ENCODE peak calls at places on chromosome 19, in eight cellular contexts. Y, Z, J, D, C, T, X and I are unnamed samples.

GRCh38 chr19:31534786-31535185 is 185.6 kb upstream of the TSHZ3 start:
- DNase-seq in Z (no peak), C (no peak), J (no peak), X (no peak), D (no peak), T (no peak), Y (no peak), I (no peak)

GRCh38 chr19:17209126-17210036 is 5.8 kb upstream of the USE1 start:
- DNase-seq in D (peak), X (no peak), T (peak), Z (no peak), J (no peak), Y (no peak), C (no peak), I (no peak)

GRCh38 chr19:13022859-13023636 is 27.8 kb downstream of the NFIX start:
- DNase-seq in Y (peak), J (peak), T (peak), C (no peak), Z (peak), X (peak), D (no peak), I (peak)

GRCh38 chr19:50720921-50721291 is 1.3 kb upstream of the SHANK1 start:
- DNase-seq in D (peak), C (no peak), T (no peak), X (no peak), Y (no peak), Z (no peak), J (no peak), I (peak)

GRCh38 chr19:1069009-1069779 is 2.2 kb downstream of the ARHGAP45 start:
- DNase-seq in J (no peak), Y (no peak), C (no peak), D (no peak), Z (no peak), X (peak), T (no peak), I (no peak)

GRCh38 chr19:53868892-53869804 is 1.5 kb downstream of the MYADM start:
- DNase-seq in D (peak), X (peak), Z (peak), Y (peak), T (peak), C (peak), J (peak), I (no peak)

GRCh38 chr19:54462713-54463530 is 656 bp downstream of the LENG9 start:
- DNase-seq in Z (peak), Y (peak), J (peak), X (peak), D (peak), C (no peak), T (peak), I (no peak)

GRCh38 chr19:872266-872951 is 12.9 kb downstream of the CFD start:
- DNase-seq in Y (no peak), X (no peak), Z (no peak), D (peak), T (peak), J (no peak), C (no peak), I (no peak)

GRCh38 chr19:51698296-51698695 is 5.2 kb downstream of the SPACA6 start:
- DNase-seq in D (no peak), X (no peak), T (no peak), Y (no peak), J (no peak), C (no peak), Z (no peak), I (no peak)

GRCh38 chr19:40265763-40266099 is 19.4 kb downstream of the AKT2 start:
- DNase-seq in T (no peak), X (no peak), C (no peak), J (no peak), Z (no peak), Y (no peak), D (no peak), I (no peak)

GRCh38 chr19:48487944-48488343 is 18.8 kb downstream of the CYTH2 start:
- DNase-seq in Z (peak), T (no peak), D (peak), J (peak), Y (peak), C (peak), X (peak), I (peak)

GRCh38 chr19:18665771-18666202 is 17.7 kb upstream of the CRTC1 start:
- DNase-seq in D (no peak), J (no peak), X (peak), T (no peak), C (no peak), Y (no peak), Z (no peak), I (no peak)

GRCh38 chr19:28847468-28847867 is 365.5 kb downstream of the UQCRFS1 start:
- DNase-seq in J (no peak), T (peak), Y (no peak), D (peak), Z (no peak), X (no peak), C (no peak), I (no peak)

GRCh38 chr19:17847538-17848366 is at the start of gene JAK3:
- DNase-seq in T (peak), X (no peak), C (no peak), J (peak), Z (no peak), Y (peak), D (no peak), I (no peak)

GRCh38 chr19:18170714-18171255 is 2.8 kb upstream of the IFI30 start:
- DNase-seq in Z (no peak), J (no peak), D (no peak), C (no peak), X (peak), Y (peak), T (no peak), I (no peak)

GRCh38 chr19:27793128-27793643 is 1419.8 kb downstream of the UQCRFS1 start:
- DNase-seq in J (peak), T (peak), Z (peak), X (peak), Y (peak), D (peak), C (peak), I (peak)

GRCh38 chr19:19406878-19407639 is 1.6 kb downstream of the GATAD2A start:
- DNase-seq in X (no peak), T (no peak), Z (peak), C (no peak), D (peak), J (peak), Y (peak), I (no peak)

GRCh38 chr19:10120538-10121198 is 969 bp upstream of the EIF3G start:
- DNase-seq in D (no peak), T (no peak), J (no peak), C (no peak), Y (no peak), Z (no peak), X (no peak), I (peak)

DNA sequence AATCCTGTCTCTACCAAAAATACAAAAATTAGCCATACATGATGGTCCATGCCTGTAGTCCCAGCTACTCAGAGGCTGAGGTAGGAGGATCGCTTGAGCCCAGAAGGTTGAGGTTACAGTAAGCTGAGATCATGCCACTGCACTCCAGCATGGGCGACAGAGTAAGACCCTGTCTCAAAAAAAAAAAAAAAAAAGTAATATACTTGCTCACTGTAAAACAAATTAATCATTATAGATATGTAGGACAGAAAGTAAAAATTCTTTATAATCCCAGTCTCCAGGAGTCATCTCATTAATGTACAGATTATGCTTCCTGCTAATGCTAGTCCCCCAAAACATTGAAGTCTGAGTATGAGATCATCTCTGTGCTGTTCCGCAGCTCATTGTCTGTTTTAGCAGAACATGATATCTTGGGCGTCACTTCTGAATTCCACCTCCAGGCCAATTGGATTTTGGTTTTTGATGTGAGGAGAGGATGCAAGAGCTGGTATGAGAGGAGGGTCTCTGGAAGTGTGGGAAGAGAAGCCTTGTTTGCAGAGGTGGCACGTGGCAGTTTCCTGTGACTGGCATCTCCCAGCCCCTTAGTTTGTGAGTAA is 75.4 kb upstream of the NPAS1 start:
- DNase-seq in Z (no peak), T (no peak), J (no peak), D (no peak), Y (no peak), X (no peak), C (no peak), I (no peak)
- H3K27ac ChIP-seq in Z (peak), T (no peak), J (peak), D (no peak), Y (peak), X (peak), C (peak), I (no peak)

GRCh38 chr19:57583521-57584416 is at the start of gene ZIK1:
- DNase-seq in J (peak), Y (peak), Z (peak), T (peak), D (no peak), C (peak), X (peak), I (peak)
- H3K27ac ChIP-seq in J (no peak), Y (peak), Z (peak), T (peak), D (no peak), C (no peak), X (no peak), I (no peak)

GRCh38 chr19:36013280-36014028 is 559 bp downstream of the ALKBH6 start:
- DNase-seq in Y (no peak), T (no peak), D (no peak), J (no peak), X (no peak), Z (no peak), C (no peak), I (no peak)
- H3K27ac ChIP-seq in Y (peak), T (no peak), D (peak), J (peak), X (peak), Z (peak), C (peak), I (peak)

GRCh38 chr19:44819246-44819832 is 10.4 kb downstream of the BCAM start:
- DNase-seq in Z (no peak), X (no peak), T (no peak), D (no peak), Y (no peak), J (no peak), C (no peak), I (no peak)
- H3K27ac ChIP-seq in Z (no peak), X (peak), T (no peak), D (no peak), Y (no peak), J (no peak), C (no peak), I (no peak)

GRCh38 chr19:35125746-35126623 is 8.9 kb downstream of the LGI4 start:
- DNase-seq in X (no peak), T (no peak), Y (no peak), J (no peak), Z (no peak), C (no peak), D (no peak), I (no peak)

GRCh38 chr19:35124098-35125060 is 8.8 kb downstream of the FXYD3 start:
- DNase-seq in X (peak), D (peak), C (peak), Z (peak), Y (peak), T (peak), J (no peak), I (peak)

GRCh38 chr19:35125270-35125717 is 9.6 kb downstream of the LGI4 start:
- DNase-seq in T (no peak), Y (no peak), C (no peak), D (no peak), J (no peak), Z (no peak), X (no peak), I (no peak)

GRCh38 chr19:35122687-35123551 is 7.3 kb downstream of the FXYD3 start:
- DNase-seq in T (no peak), Z (peak), C (no peak), X (no peak), J (no peak), D (no peak), Y (no peak), I (no peak)

GRCh38 chr19:35123573-35123972 is 8.0 kb downstream of the FXYD3 start:
- DNase-seq in D (no peak), C (peak), X (peak), Z (no peak), T (no peak), Y (peak), J (no peak), I (no peak)
- H3K27ac ChIP-seq in D (no peak), C (peak), X (peak), Z (peak), T (no peak), Y (no peak), J (no peak), I (peak)

GRCh38 chr19:57389730-57390598 is at the start of gene ZNF548:
- DNase-seq in Y (peak), T (peak), D (peak), X (peak), J (peak), Z (peak), C (peak), I (peak)

DNA sequence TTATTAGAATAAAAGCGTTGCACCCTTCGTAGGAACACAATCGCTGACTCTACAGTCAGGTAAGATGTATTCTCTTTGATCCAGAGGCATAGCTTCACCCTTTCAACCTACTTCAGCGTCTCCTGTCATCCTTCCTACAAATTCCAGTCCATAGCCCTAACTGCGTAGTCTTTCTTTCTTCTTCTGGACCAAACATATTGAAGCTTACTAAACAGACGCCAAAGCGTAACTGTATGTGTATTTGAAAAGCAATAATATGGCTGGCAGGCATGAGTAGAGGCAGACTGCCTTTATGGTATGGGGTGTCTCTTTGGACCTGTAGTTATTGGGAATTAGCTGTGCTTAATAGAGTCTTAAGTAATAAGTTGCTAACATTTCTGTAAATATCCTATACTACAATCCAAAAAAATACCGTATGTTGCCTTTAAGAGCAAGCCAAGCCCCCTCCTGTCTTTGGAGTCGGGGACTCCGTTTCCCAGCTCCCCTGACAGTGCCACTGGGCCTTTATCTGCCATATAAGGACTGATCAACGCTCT is 392 bp upstream of the ZNF548 start:
- DNase-seq in J (no peak), C (no peak), Y (no peak), D (no peak), X (no peak), Z (no peak), T (no peak), I (no peak)
- H3K27ac ChIP-seq in J (peak), C (peak), Y (peak), D (peak), X (peak), Z (peak), T (no peak), I (peak)

GRCh38 chr19:49679832-49680472 is 2.9 kb downstream of the PRMT1 start:
- DNase-seq in J (no peak), X (no peak), Y (no peak), T (no peak), D (no peak), C (no peak), Z (no peak), I (no peak)
- H3K27ac ChIP-seq in J (peak), X (peak), Y (peak), T (peak), D (no peak), C (no peak), Z (peak), I (no peak)

GRCh38 chr19:55940306-55940705 is 7.3 kb upstream of the NLRP8 start:
- DNase-seq in D (no peak), T (no peak), Y (no peak), Z (no peak), X (no peak), C (no peak), J (no peak), I (no peak)

GRCh38 chr19:55939206-55939605 is 7.1 kb upstream of the NLRP13 start:
- DNase-seq in T (no peak), C (no peak), X (no peak), D (no peak), Z (no peak), Y (no peak), J (no peak), I (no peak)

GRCh38 chr19:55930996-55931515 is 1.1 kb downstream of the NLRP13 start:
- DNase-seq in T (no peak), X (no peak), C (no peak), D (no peak), Y (no peak), J (no peak), Z (no peak), I (no peak)

GRCh38 chr19:55931936-55932386 is at the start of gene NLRP13:
- DNase-seq in T (no peak), C (no peak), X (no peak), Z (no peak), Y (no peak), D (no peak), J (no peak), I (no peak)

DNA sequence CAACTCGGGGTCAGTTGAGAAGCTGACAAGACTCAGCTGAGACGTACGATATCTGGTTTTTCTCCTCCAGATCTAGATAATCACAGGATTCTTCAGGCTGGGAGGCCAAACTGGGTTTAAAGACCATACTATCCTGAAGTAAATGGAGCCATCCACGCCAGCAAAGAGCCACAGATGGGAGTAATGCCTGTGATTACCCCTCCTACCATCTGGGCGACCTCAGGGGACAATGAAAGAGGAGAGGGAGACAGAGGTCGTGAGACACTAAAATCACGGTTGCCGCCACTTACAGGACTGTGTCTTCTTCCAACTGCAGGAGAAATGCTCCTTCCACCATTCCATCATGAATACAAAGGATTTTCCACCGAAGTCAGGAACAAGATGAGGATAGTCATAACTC is 3.1 kb upstream of the NLRP13 start:
- DNase-seq in T (no peak), J (no peak), D (no peak), Z (no peak), Y (no peak), X (no peak), C (no peak), I (no peak)
- H3K27ac ChIP-seq in T (no peak), J (no peak), D (no peak), Z (no peak), Y (no peak), X (no peak), C (no peak), I (no peak)

GRCh38 chr19:49637865-49638350 is 2.0 kb downstream of the RRAS start:
- DNase-seq in J (no peak), X (peak), T (peak), Y (peak), C (peak), D (peak), Z (peak), I (peak)
- H3K27ac ChIP-seq in J (no peak), X (peak), T (no peak), Y (peak), C (peak), D (peak), Z (peak), I (peak)

DNA sequence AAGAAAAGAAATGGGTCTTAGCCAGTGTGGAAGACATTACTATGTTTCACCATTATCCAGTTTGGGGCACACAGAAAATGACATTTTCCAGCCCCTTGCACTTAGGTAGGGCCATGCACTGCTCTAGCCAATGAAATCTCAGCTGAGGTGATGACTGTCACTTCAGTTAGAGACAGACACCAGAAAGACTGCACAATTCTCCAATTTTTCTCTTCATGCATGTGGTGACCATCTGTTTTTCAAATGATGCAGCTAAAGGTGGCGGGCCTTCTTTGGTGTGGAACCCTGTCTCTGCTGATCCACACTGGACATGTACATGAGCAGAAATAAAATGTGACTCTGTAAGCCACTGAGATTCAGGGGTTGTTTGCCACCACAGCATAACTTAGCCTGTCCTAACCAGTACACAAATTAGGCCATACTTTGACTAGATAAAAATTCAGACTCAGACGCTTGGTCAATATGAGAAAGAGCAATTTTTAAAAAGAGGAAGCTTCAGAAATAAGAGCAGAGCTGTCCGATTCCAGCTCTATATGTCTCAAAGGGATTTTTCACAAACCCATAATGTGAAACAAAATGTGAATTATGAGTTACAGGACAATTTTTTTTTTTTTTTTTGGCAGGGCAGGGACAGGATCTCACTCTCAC is 6.7 kb downstream of the ZNF565 start:
- DNase-seq in X (no peak), Z (no peak), C (no peak), D (no peak), J (no peak), T (no peak), Y (no peak), I (no peak)
- H3K27ac ChIP-seq in X (no peak), Z (no peak), C (no peak), D (no peak), J (no peak), T (no peak), Y (no peak), I (no peak)